ENCODE peak calls at places on chromosomes 3 and 15, in seven cellular contexts. One of them, this sample, is unnamed.

GRCh38 chr3:76505202-76505875 is 534.6 kb upstream of the ROBO2 start:
- DNase-seq in upper lobe of left lung: no peak
- DNase-seq in PC-9: no peak
- DNase-seq in left ventricle myocardium inferior: no peak
- DNase-seq in HL-60: no peak
- DNase-seq in MM.1S: peak; percentile 24
- DNase-seq in spleen: no peak
- DNase-seq in this sample: no peak

GRCh38 chr3:28244471-28244870 is 3.1 kb downstream of the CMC1 start:
- DNase-seq in left ventricle myocardium inferior: peak; percentile 15
- DNase-seq in spleen: no peak
- DNase-seq in HL-60: no peak
- DNase-seq in upper lobe of left lung: peak; percentile 12
- DNase-seq in PC-9: no peak
- DNase-seq in MM.1S: no peak
- DNase-seq in this sample: no peak

GRCh38 chr3:126959921-126960603 is 22.9 kb upstream of the PLXNA1 start:
- DNase-seq in MM.1S: no peak
- DNase-seq in PC-9: peak; percentile 88
- DNase-seq in spleen: peak; percentile 68
- DNase-seq in left ventricle myocardium inferior: peak; percentile 9
- DNase-seq in upper lobe of left lung: peak; percentile 46
- DNase-seq in HL-60: no peak
- DNase-seq in this sample: no peak

GRCh38 chr3:169058681-169059080 is 604.8 kb downstream of the MECOM start:
- DNase-seq in HL-60: no peak
- DNase-seq in spleen: no peak
- DNase-seq in left ventricle myocardium inferior: no peak
- DNase-seq in MM.1S: no peak
- DNase-seq in PC-9: no peak
- DNase-seq in upper lobe of left lung: no peak
- DNase-seq in this sample: no peak

GRCh38 chr3:117692416-117692995 is 982.9 kb downstream of the TUSC7 start:
- DNase-seq in left ventricle myocardium inferior: no peak
- DNase-seq in MM.1S: no peak
- DNase-seq in spleen: no peak
- DNase-seq in HL-60: no peak
- DNase-seq in upper lobe of left lung: no peak
- DNase-seq in PC-9: no peak
- DNase-seq in this sample: no peak

GRCh38 chr3:192825657-192826200 is 91.9 kb downstream of the MB21D2 start:
- DNase-seq in PC-9: peak; percentile 75
- DNase-seq in left ventricle myocardium inferior: no peak
- DNase-seq in MM.1S: no peak
- DNase-seq in upper lobe of left lung: no peak
- DNase-seq in HL-60: peak; percentile 6
- DNase-seq in spleen: no peak
- DNase-seq in this sample: no peak

GRCh38 chr3:114758828-114759709 is 388.0 kb downstream of the ZBTB20 start:
- DNase-seq in left ventricle myocardium inferior: no peak
- DNase-seq in spleen: no peak
- DNase-seq in upper lobe of left lung: no peak
- DNase-seq in PC-9: no peak
- DNase-seq in HL-60: no peak
- DNase-seq in MM.1S: no peak
- DNase-seq in this sample: no peak

GRCh38 chr15:52284164-52284563 is 11.4 kb downstream of the MYO5C start:
- DNase-seq in spleen: no peak
- DNase-seq in MM.1S: no peak
- DNase-seq in left ventricle myocardium inferior: no peak
- DNase-seq in PC-9: peak; percentile 61
- DNase-seq in upper lobe of left lung: no peak
- DNase-seq in HL-60: no peak
- DNase-seq in this sample: no peak

GRCh38 chr3:50375200-50375931 is 16.0 kb upstream of the TMEM115 start:
- DNase-seq in MM.1S: no peak
- DNase-seq in HL-60: no peak
- DNase-seq in upper lobe of left lung: peak; percentile 56
- DNase-seq in spleen: no peak
- DNase-seq in left ventricle myocardium inferior: no peak
- DNase-seq in PC-9: no peak
- DNase-seq in this sample: no peak

GRCh38 chr3:181615666-181616065 is 96.1 kb upstream of the SOX2 start:
- DNase-seq in upper lobe of left lung: no peak
- DNase-seq in spleen: no peak
- DNase-seq in HL-60: no peak
- DNase-seq in left ventricle myocardium inferior: no peak
- DNase-seq in PC-9: no peak
- DNase-seq in MM.1S: no peak
- DNase-seq in this sample: no peak

GRCh38 chr15:59917504-59918157 is 86.5 kb upstream of the FOXB1 start:
- DNase-seq in upper lobe of left lung: no peak
- DNase-seq in HL-60: peak; percentile 8
- DNase-seq in PC-9: peak; percentile 48
- DNase-seq in left ventricle myocardium inferior: no peak
- DNase-seq in spleen: peak; percentile 78
- DNase-seq in MM.1S: peak; percentile 80
- DNase-seq in this sample: no peak

GRCh38 chr3:194956697-194957396 is 271.2 kb downstream of the FAM43A start:
- DNase-seq in HL-60: no peak
- DNase-seq in left ventricle myocardium inferior: peak; percentile 49
- DNase-seq in upper lobe of left lung: no peak
- DNase-seq in spleen: no peak
- DNase-seq in PC-9: no peak
- DNase-seq in MM.1S: no peak
- DNase-seq in this sample: no peak

GRCh38 chr15:57079907-57080750 is 161.7 kb downstream of the TCF12 start:
- DNase-seq in left ventricle myocardium inferior: no peak
- DNase-seq in MM.1S: peak; percentile 54
- DNase-seq in spleen: no peak
- DNase-seq in upper lobe of left lung: no peak
- DNase-seq in HL-60: no peak
- DNase-seq in PC-9: no peak
- DNase-seq in this sample: no peak

GRCh38 chr15:69060041-69060481 is 45.6 kb downstream of the NOX5 start:
- DNase-seq in spleen: no peak
- DNase-seq in left ventricle myocardium inferior: peak; percentile 69
- DNase-seq in MM.1S: no peak
- DNase-seq in HL-60: no peak
- DNase-seq in PC-9: no peak
- DNase-seq in upper lobe of left lung: no peak
- DNase-seq in this sample: no peak

GRCh38 chr15:50552238-50552637 is 5.8 kb upstream of the USP50 start:
- DNase-seq in PC-9: no peak
- DNase-seq in upper lobe of left lung: no peak
- DNase-seq in left ventricle myocardium inferior: no peak
- DNase-seq in MM.1S: no peak
- DNase-seq in spleen: no peak
- DNase-seq in HL-60: no peak
- DNase-seq in this sample: no peak

GRCh38 chr3:182258538-182259177 is 534.6 kb upstream of the ATP11B start:
- DNase-seq in spleen: no peak
- DNase-seq in left ventricle myocardium inferior: no peak
- DNase-seq in HL-60: no peak
- DNase-seq in MM.1S: peak; percentile 68
- DNase-seq in upper lobe of left lung: no peak
- DNase-seq in PC-9: peak; percentile 55
- DNase-seq in this sample: no peak

GRCh38 chr3:124373524-124373923 is 356.7 kb upstream of the UMPS start:
- DNase-seq in left ventricle myocardium inferior: no peak
- DNase-seq in PC-9: no peak
- DNase-seq in HL-60: no peak
- DNase-seq in MM.1S: peak; percentile 67
- DNase-seq in upper lobe of left lung: no peak
- DNase-seq in spleen: no peak
- DNase-seq in this sample: no peak

GRCh38 chr15:69780374-69780773 is 317.3 kb downstream of the TLE3 start:
- DNase-seq in HL-60: no peak
- DNase-seq in left ventricle myocardium inferior: no peak
- DNase-seq in spleen: no peak
- DNase-seq in MM.1S: no peak
- DNase-seq in PC-9: no peak
- DNase-seq in upper lobe of left lung: no peak
- DNase-seq in this sample: no peak

GRCh38 chr3:20215636-20216035 is 29.6 kb upstream of the SGO1 start:
- DNase-seq in HL-60: no peak
- DNase-seq in upper lobe of left lung: no peak
- DNase-seq in spleen: no peak
- DNase-seq in left ventricle myocardium inferior: no peak
- DNase-seq in PC-9: peak; percentile 37
- DNase-seq in MM.1S: no peak
- DNase-seq in this sample: no peak

GRCh38 chr15:49832421-49832980 is 211.7 kb downstream of the DTWD1 start:
- DNase-seq in left ventricle myocardium inferior: no peak
- DNase-seq in upper lobe of left lung: no peak
- DNase-seq in HL-60: no peak
- DNase-seq in spleen: no peak
- DNase-seq in PC-9: no peak
- DNase-seq in MM.1S: no peak
- DNase-seq in this sample: no peak

GRCh38 chr3:24688446-24689148 is 193.9 kb upstream of the THRB start:
- DNase-seq in HL-60: no peak
- DNase-seq in PC-9: peak; percentile 49
- DNase-seq in upper lobe of left lung: no peak
- DNase-seq in MM.1S: no peak
- DNase-seq in spleen: no peak
- DNase-seq in left ventricle myocardium inferior: no peak
- DNase-seq in this sample: no peak

GRCh38 chr3:186617038-186617934 is 4.4 kb downstream of the AHSG start:
- DNase-seq in PC-9: peak; percentile 100
- DNase-seq in HL-60: peak; percentile 62
- DNase-seq in spleen: peak; percentile 96
- DNase-seq in upper lobe of left lung: peak; percentile 89
- DNase-seq in left ventricle myocardium inferior: peak; percentile 77
- DNase-seq in MM.1S: peak; percentile 99
- DNase-seq in this sample: peak; percentile 79
- H3K4me3 ChIP-seq in PC-9: peak overlapping the region; percentile 12
- H3K4me3 ChIP-seq in HL-60: no peak overlapping the region
- H3K4me3 ChIP-seq in spleen: peak overlapping the region; percentile 51
- H3K4me3 ChIP-seq in upper lobe of left lung: no peak overlapping the region
- H3K4me3 ChIP-seq in left ventricle myocardium inferior: peak overlapping the region; percentile 39
- H3K4me3 ChIP-seq in MM.1S: peak overlapping the region; percentile 39
- H3K4me3 ChIP-seq in this sample: peak overlapping the region; percentile 43

GRCh38 chr3:129486057-129487035 is 42.1 kb upstream of the RHO start:
- DNase-seq in upper lobe of left lung: no peak
- DNase-seq in spleen: no peak
- DNase-seq in MM.1S: no peak
- DNase-seq in HL-60: no peak
- DNase-seq in left ventricle myocardium inferior: no peak
- DNase-seq in PC-9: peak; percentile 74
- DNase-seq in this sample: no peak
- H3K27ac ChIP-seq in upper lobe of left lung: peak overlapping the region; percentile 73
- H3K27ac ChIP-seq in spleen: peak overlapping the region; percentile 68
- H3K27ac ChIP-seq in MM.1S: no peak overlapping the region
- H3K27ac ChIP-seq in HL-60: no peak overlapping the region
- H3K27ac ChIP-seq in left ventricle myocardium inferior: peak overlapping the region; percentile 57
- H3K27ac ChIP-seq in PC-9: peak overlapping the region; percentile 93
- H3K27ac ChIP-seq in this sample: peak overlapping the region; percentile 90

GRCh38 chr3:122025296-122025695 is 3.2 kb upstream of the ILDR1 start:
- DNase-seq in upper lobe of left lung: no peak
- DNase-seq in left ventricle myocardium inferior: no peak
- DNase-seq in PC-9: no peak
- DNase-seq in HL-60: no peak
- DNase-seq in spleen: no peak
- DNase-seq in MM.1S: peak; percentile 93
- DNase-seq in this sample: no peak

GRCh38 chr3:122021037-122021436 is 1.0 kb downstream of the ILDR1 start:
- DNase-seq in spleen: no peak
- DNase-seq in MM.1S: no peak
- DNase-seq in left ventricle myocardium inferior: no peak
- DNase-seq in upper lobe of left lung: no peak
- DNase-seq in PC-9: no peak
- DNase-seq in HL-60: no peak
- DNase-seq in this sample: no peak

GRCh38 chr3:122021811-122022401 is at the start of gene ILDR1:
- DNase-seq in left ventricle myocardium inferior: no peak
- DNase-seq in MM.1S: peak; percentile 80
- DNase-seq in HL-60: no peak
- DNase-seq in upper lobe of left lung: peak; percentile 92
- DNase-seq in spleen: peak; percentile 88
- DNase-seq in PC-9: peak; percentile 40
- DNase-seq in this sample: no peak

GRCh38 chr3:122024800-122025199 is 2.8 kb upstream of the ILDR1 start:
- DNase-seq in left ventricle myocardium inferior: no peak
- DNase-seq in PC-9: no peak
- DNase-seq in HL-60: no peak
- DNase-seq in upper lobe of left lung: no peak
- DNase-seq in MM.1S: no peak
- DNase-seq in spleen: no peak
- DNase-seq in this sample: no peak

DNA sequence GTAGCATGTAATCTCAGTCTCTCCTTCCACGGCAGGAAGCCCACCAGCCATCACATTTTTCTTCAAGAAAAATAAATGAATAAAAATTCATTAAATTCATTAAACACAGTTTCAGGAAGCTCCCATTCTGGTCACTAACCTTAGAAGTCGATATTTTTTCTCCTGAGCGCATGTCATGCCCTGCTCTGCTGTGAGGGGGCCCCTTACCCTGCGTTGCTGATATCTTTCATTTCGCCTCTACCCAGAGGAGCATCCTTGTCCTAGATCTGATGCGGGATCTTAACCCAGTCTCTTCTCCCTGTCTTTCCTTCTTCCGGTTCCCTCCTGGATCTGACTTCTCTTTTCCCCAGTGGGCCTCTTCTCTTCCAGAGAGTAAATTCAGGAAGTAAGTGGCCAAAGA is 1.3 kb upstream of the ILDR1 start:
- DNase-seq in MM.1S: no peak
- DNase-seq in HL-60: no peak
- DNase-seq in upper lobe of left lung: no peak
- DNase-seq in spleen: no peak
- DNase-seq in PC-9: no peak
- DNase-seq in left ventricle myocardium inferior: no peak
- DNase-seq in this sample: no peak
- TF ChIP-seq CTCF in MM.1S: no peak
- TF ChIP-seq CTCF in HL-60: no peak
- TF ChIP-seq CTCF in upper lobe of left lung: no peak
- TF ChIP-seq CTCF in spleen: no peak
- TF ChIP-seq CTCF in PC-9: no peak
- TF ChIP-seq CTCF in left ventricle myocardium inferior: no peak
- TF ChIP-seq CTCF in this sample: no peak

GRCh38 chr15:74129411-74130088 is 836 bp upstream of the ISLR2 start:
- DNase-seq in MM.1S: no peak
- DNase-seq in left ventricle myocardium inferior: no peak
- DNase-seq in spleen: peak; percentile 57
- DNase-seq in PC-9: no peak
- DNase-seq in HL-60: no peak
- DNase-seq in upper lobe of left lung: peak; percentile 73
- DNase-seq in this sample: no peak
- H3K4me3 ChIP-seq in MM.1S: no peak overlapping the region
- H3K4me3 ChIP-seq in left ventricle myocardium inferior: peak overlapping the region; percentile 66
- H3K4me3 ChIP-seq in spleen: peak overlapping the region; percentile 65
- H3K4me3 ChIP-seq in PC-9: no peak overlapping the region
- H3K4me3 ChIP-seq in HL-60: no peak overlapping the region
- H3K4me3 ChIP-seq in upper lobe of left lung: no peak overlapping the region
- H3K4me3 ChIP-seq in this sample: peak overlapping the region; percentile 58

DNA sequence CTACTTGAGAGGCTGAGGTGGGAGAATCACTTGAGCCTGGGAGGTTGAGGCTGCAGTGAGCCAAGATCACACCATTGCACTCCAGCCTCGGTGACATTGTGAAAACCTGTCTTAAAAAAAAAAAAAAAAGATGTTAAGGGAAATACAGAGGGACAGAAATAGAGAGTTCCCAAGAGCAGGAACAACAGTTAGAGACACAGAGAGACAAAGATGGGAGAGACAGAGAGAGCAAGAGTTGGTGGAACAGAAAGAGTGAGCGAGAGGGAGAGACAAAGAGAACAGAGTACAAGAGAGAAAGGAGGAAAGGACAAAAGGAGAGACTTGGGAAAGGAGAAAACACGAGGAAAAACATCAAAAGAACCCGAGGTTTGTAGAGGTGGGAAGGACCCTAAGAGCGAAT is 35.8 kb downstream of the BHLHE40 start:
- DNase-seq in left ventricle myocardium inferior: no peak
- DNase-seq in HL-60: no peak
- DNase-seq in PC-9: no peak
- DNase-seq in MM.1S: no peak
- DNase-seq in upper lobe of left lung: no peak
- DNase-seq in spleen: no peak
- DNase-seq in this sample: no peak
- H3K27ac ChIP-seq in left ventricle myocardium inferior: no peak overlapping the region
- H3K27ac ChIP-seq in HL-60: no peak overlapping the region
- H3K27ac ChIP-seq in PC-9: no peak overlapping the region
- H3K27ac ChIP-seq in MM.1S: no peak overlapping the region
- H3K27ac ChIP-seq in upper lobe of left lung: no peak overlapping the region
- H3K27ac ChIP-seq in spleen: no peak overlapping the region
- H3K27ac ChIP-seq in this sample: no peak overlapping the region